ENCODE peak calls at places on chromosomes 5 and 9, in four cellular contexts. One of them, this sample, is unnamed.

GRCh38 chr5:127294829-127295228 is 4.2 kb downstream of the MEGF10 start:
- DNase-seq in K562: no peak
- DNase-seq in HepG2: no peak
- DNase-seq in GM12878: no peak
- DNase-seq in this sample: no peak

GRCh38 chr5:6642655-6643054 is 9.4 kb downstream of the SRD5A1 start:
- DNase-seq in K562: no peak
- DNase-seq in HepG2: no peak
- DNase-seq in GM12878: no peak
- DNase-seq in this sample: no peak

GRCh38 chr5:33369470-33370134 is 71.2 kb upstream of the TARS1 start:
- DNase-seq in K562: no peak
- DNase-seq in HepG2: no peak
- DNase-seq in GM12878: no peak
- DNase-seq in this sample: no peak

GRCh38 chr5:113054899-113055298 is 78.3 kb downstream of the DCP2 start:
- DNase-seq in K562: no peak
- DNase-seq in HepG2: no peak
- DNase-seq in GM12878: no peak
- DNase-seq in this sample: no peak

GRCh38 chr9:78539904-78540303 is 243.0 kb downstream of the PSAT1 start:
- DNase-seq in K562: no peak
- DNase-seq in HepG2: no peak
- DNase-seq in GM12878: no peak
- DNase-seq in this sample: no peak

GRCh38 chr5:96537386-96537785 is 104.3 kb upstream of the PCSK1 start:
- DNase-seq in K562: no peak
- DNase-seq in HepG2: no peak
- DNase-seq in GM12878: no peak
- DNase-seq in this sample: no peak

GRCh38 chr9:87842878-87843585 is 39.6 kb upstream of the SPATA31E1 start:
- DNase-seq in K562: no peak
- DNase-seq in HepG2: no peak
- DNase-seq in GM12878: no peak
- DNase-seq in this sample: no peak

GRCh38 chr5:60332244-60333018 is 367.5 kb downstream of the DEPDC1B start:
- DNase-seq in K562: no peak
- DNase-seq in HepG2: no peak
- DNase-seq in GM12878: no peak
- DNase-seq in this sample: no peak

GRCh38 chr9:38278931-38279532 is 113.5 kb upstream of the ALDH1B1 start:
- DNase-seq in K562: no peak
- DNase-seq in HepG2: no peak
- DNase-seq in GM12878: no peak
- DNase-seq in this sample: no peak

GRCh38 chr5:143501176-143501840 is 97.8 kb upstream of the NR3C1 start:
- DNase-seq in K562: no peak
- DNase-seq in HepG2: no peak
- DNase-seq in GM12878: no peak
- DNase-seq in this sample: no peak

GRCh38 chr5:137563646-137564474 is 64.7 kb upstream of the SPOCK1 start:
- DNase-seq in K562: no peak
- DNase-seq in HepG2: no peak
- DNase-seq in GM12878: no peak
- DNase-seq in this sample: no peak

GRCh38 chr9:133489253-133490190 is 10.6 kb upstream of the SLC2A6 start:
- DNase-seq in K562: no peak
- DNase-seq in HepG2: no peak
- DNase-seq in GM12878: no peak
- DNase-seq in this sample: no peak

GRCh38 chr5:164060956-164061355 is 555.5 kb downstream of the MAT2B start:
- DNase-seq in K562: no peak
- DNase-seq in HepG2: no peak
- DNase-seq in GM12878: no peak
- DNase-seq in this sample: no peak

GRCh38 chr9:126701820-126702500 is 88.2 kb downstream of the LMX1B start:
- DNase-seq in K562: no peak
- DNase-seq in HepG2: no peak
- DNase-seq in GM12878: no peak
- DNase-seq in this sample: no peak

GRCh38 chr9:22379272-22379671 is 67.4 kb upstream of the DMRTA1 start:
- DNase-seq in K562: no peak
- DNase-seq in HepG2: no peak
- DNase-seq in GM12878: no peak
- DNase-seq in this sample: no peak

GRCh38 chr9:22382331-22382730 is 64.3 kb upstream of the DMRTA1 start:
- DNase-seq in K562: no peak
- DNase-seq in HepG2: no peak
- DNase-seq in GM12878: no peak
- DNase-seq in this sample: no peak

GRCh38 chr9:22389271-22389670 is 57.4 kb upstream of the DMRTA1 start:
- DNase-seq in K562: no peak
- DNase-seq in HepG2: no peak
- DNase-seq in GM12878: no peak
- DNase-seq in this sample: no peak

GRCh38 chr9:22381170-22381569 is 65.5 kb upstream of the DMRTA1 start:
- DNase-seq in K562: no peak
- DNase-seq in HepG2: no peak
- DNase-seq in GM12878: no peak
- DNase-seq in this sample: no peak

GRCh38 chr9:22383720-22384119 is 62.9 kb upstream of the DMRTA1 start:
- DNase-seq in K562: no peak
- DNase-seq in HepG2: no peak
- DNase-seq in GM12878: no peak
- DNase-seq in this sample: no peak
- TF ChIP-seq JUND in K562: no peak
- TF ChIP-seq JUND in HepG2: no peak
- TF ChIP-seq JUND in GM12878: no peak
- TF ChIP-seq JUND in this sample: no peak

GRCh38 chr5:176794509-176794908 is 15.8 kb upstream of the UNC5A start:
- DNase-seq in K562: no peak
- DNase-seq in HepG2: no peak
- DNase-seq in GM12878: no peak
- DNase-seq in this sample: no peak
- TF ChIP-seq ZBTB33 in K562: no peak
- TF ChIP-seq ZBTB33 in HepG2: no peak
- TF ChIP-seq ZBTB33 in GM12878: no peak
- TF ChIP-seq ZBTB33 in this sample: no peak

GRCh38 chr5:173353070-173353379 is 24.8 kb upstream of the STC2 start:
- DNase-seq in K562: no peak
- DNase-seq in HepG2: no peak
- DNase-seq in GM12878: no peak
- DNase-seq in this sample: no peak
- TF ChIP-seq JUND in K562: no peak
- TF ChIP-seq JUND in HepG2: no peak
- TF ChIP-seq JUND in GM12878: no peak
- TF ChIP-seq JUND in this sample: no peak

GRCh38 chr5:159947708-159948358 is 31.6 kb downstream of the ADRA1B start:
- DNase-seq in K562: no peak
- DNase-seq in HepG2: no peak
- DNase-seq in GM12878: no peak
- DNase-seq in this sample: no peak
- TF ChIP-seq ZBTB33 in K562: no peak
- TF ChIP-seq ZBTB33 in HepG2: no peak
- TF ChIP-seq ZBTB33 in GM12878: no peak
- TF ChIP-seq ZBTB33 in this sample: no peak